ENCODE peak calls at places on chromosomes 13 and 19, in eight cellular contexts. B is NCI-H69; I is omental fat pad; K is T47D; U is naive thymus-derived CD4-positive, alpha-beta T cell; N is mammary epithelial cell; E is kidney glomerular epithelial cell; Y is KG1. H is an unnamed sample.

GRCh38 chr19:57016076-57016475 is 103.7 kb upstream of the USP29 start:
- DNase-seq in U (no peak), B (no peak), I (no peak), K (no peak), N (no peak), Y (no peak), E (no peak), H (no peak)

GRCh38 chr19:4010808-4011110 is 3.2 kb downstream of the PIAS4 start:
- DNase-seq in I (no peak), B (no peak), Y (no peak), N (no peak), K (no peak), E (no peak), U (no peak), H (no peak)

GRCh38 chr19:47405197-47405550 is 14.2 kb downstream of the MEIS3 start:
- DNase-seq in I (no peak), U (no peak), K (no peak), E (no peak), Y (no peak), N (no peak), B (no peak), H (no peak)

GRCh38 chr13:67075239-67075638 is 154.9 kb downstream of the PCDH9 start:
- DNase-seq in U (no peak), E (peak; percentile 36), N (peak; percentile 3), Y (no peak), B (peak; percentile 74), I (no peak), K (no peak), H (no peak)

GRCh38 chr13:20553309-20553708 is 13.6 kb upstream of the IFT88 start:
- DNase-seq in N (no peak), U (no peak), E (no peak), I (no peak), Y (no peak), B (no peak), K (no peak), H (no peak)

GRCh38 chr19:18232540-18233223 is 6.4 kb upstream of the PDE4C start:
- DNase-seq in U (no peak), K (no peak), I (no peak), B (peak; percentile 88), E (no peak), Y (no peak), N (no peak), H (no peak)

GRCh38 chr19:16886305-16886880 is 2.4 kb upstream of the F2RL3 start:
- DNase-seq in U (no peak), N (no peak), K (no peak), E (no peak), B (no peak), Y (no peak), I (peak; percentile 25), H (peak; percentile 60)

GRCh38 chr19:51020988-51021651 is 1.6 kb upstream of the KLK10 start:
- DNase-seq in I (no peak), K (no peak), U (peak; percentile 16), Y (peak; percentile 26), B (peak; percentile 61), N (peak; percentile 76), E (peak; percentile 66), H (peak; percentile 5)

GRCh38 chr19:43754562-43755255 is at the start of gene SMG9:
- DNase-seq in K (peak; percentile 94), B (peak; percentile 98), E (peak; percentile 87), I (peak; percentile 93), N (peak; percentile 98), U (peak; percentile 100), Y (peak; percentile 100), H (peak; percentile 90)

GRCh38 chr19:44722131-44723121 is 23.5 kb downstream of the CEACAM16 start:
- DNase-seq in K (no peak), E (no peak), N (no peak), Y (peak; percentile 94), U (no peak), B (no peak), I (no peak), H (no peak)